ENCODE peak calls at places on chromosomes 6 and 20, in four cellular contexts. V is choroid plexus epithelial cell, G is foreskin fibroblast, U is A549. F is an unnamed sample.

GRCh38 chr6:12890171-12890790 is 173.7 kb downstream of the PHACTR1 start:
- DNase-seq in G (no peak), V (peak), U (no peak), F (no peak)

GRCh38 chr20:642398-643174 is 10.4 kb downstream of the SRXN1 start:
- DNase-seq in U (no peak), G (no peak), V (no peak), F (no peak)

GRCh38 chr6:28282923-28283322 is 1.6 kb downstream of the PGBD1 start:
- DNase-seq in G (no peak), U (no peak), V (peak), F (no peak)

GRCh38 chr6:40165036-40165709 is 230.9 kb upstream of the MOCS1 start:
- DNase-seq in V (no peak), U (no peak), G (no peak), F (no peak)

GRCh38 chr20:20295621-20296498 is 72.0 kb upstream of the INSM1 start:
- DNase-seq in G (no peak), U (no peak), V (no peak), F (no peak)

GRCh38 chr6:150894935-150895686 is 29.6 kb downstream of the MTHFD1L start:
- DNase-seq in V (peak), U (no peak), G (peak), F (no peak)

GRCh38 chr6:150685860-150686259 is 86.2 kb downstream of the PLEKHG1 start:
- DNase-seq in U (peak), G (peak), V (peak), F (no peak)

GRCh38 chr20:17533396-17533795 is 2.2 kb upstream of the BFSP1 start:
- DNase-seq in G (peak), U (peak), V (peak), F (peak)

GRCh38 chr20:54397292-54398155 is 77.9 kb upstream of the DOK5 start:
- DNase-seq in U (no peak), G (no peak), V (no peak), F (no peak)

GRCh38 chr20:45306431-45306982 is at the start of gene RBPJL:
- DNase-seq in V (no peak), G (peak), U (no peak), F (no peak)

GRCh38 chr6:131134220-131134831 is 941 bp upstream of the AKAP7 start:
- DNase-seq in G (no peak), U (no peak), V (no peak), F (no peak)
- H3K4me3 ChIP-seq in G (peak), U (peak), V (peak), F (peak)

GRCh38 chr6:25370175-25371036 is 91.2 kb downstream of the CARMIL1 start:
- DNase-seq in G (no peak), V (no peak), U (no peak), F (no peak)
- H3K4me3 ChIP-seq in G (no peak), V (no peak), U (no peak), F (no peak)

GRCh38 chr6:170267688-170268087 is 23.2 kb downstream of the DLL1 start:
- DNase-seq in V (no peak), U (no peak), G (no peak), F (no peak)

GRCh38 chr6:170264086-170264485 is 26.8 kb downstream of the DLL1 start:
- DNase-seq in U (no peak), V (no peak), G (no peak), F (no peak)

GRCh38 chr6:170265655-170266054 is 25.2 kb downstream of the DLL1 start:
- DNase-seq in G (no peak), V (no peak), U (no peak), F (no peak)

GRCh38 chr6:170268216-170269129 is 22.4 kb downstream of the DLL1 start:
- DNase-seq in G (no peak), U (no peak), V (no peak), F (no peak)

DNA sequence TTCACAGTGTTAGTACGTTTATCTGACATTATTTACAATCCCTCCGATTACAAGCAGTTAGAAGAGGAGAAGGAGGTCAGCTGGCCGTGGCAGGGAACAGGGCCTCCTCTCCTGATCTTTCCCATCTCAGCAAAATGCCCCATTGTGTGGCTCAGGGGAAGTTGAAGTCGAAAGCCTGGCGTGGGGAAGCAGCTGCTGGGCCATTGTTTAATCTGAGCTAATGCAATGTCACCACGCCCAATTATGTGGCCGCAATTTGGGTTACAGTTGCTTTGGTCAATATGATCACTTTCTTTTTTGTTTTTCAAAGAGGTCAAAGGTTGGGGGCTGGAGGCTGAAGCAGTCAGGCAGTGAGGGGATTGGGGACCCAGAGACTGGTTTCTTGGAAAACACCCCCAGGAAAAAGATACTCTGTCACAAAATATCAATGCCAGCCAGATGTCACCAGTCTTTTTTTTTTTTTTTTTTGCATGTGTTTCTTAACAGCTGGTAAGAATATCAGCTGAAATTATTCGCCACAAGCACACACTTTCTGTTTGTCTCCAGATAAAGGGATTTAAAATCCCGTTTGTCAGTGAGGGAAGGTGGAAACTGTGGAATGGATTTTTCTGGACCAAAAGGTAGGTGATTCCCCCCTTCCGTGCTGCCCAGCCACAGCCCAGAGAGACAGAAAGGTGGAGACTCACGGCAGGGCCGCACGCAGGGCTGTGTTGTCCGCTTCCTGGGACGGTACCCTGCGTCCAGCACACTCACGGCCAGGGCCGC is 24.6 kb downstream of the DLL1 start:
- DNase-seq in U (no peak), G (no peak), V (no peak), F (no peak)
- H3K4me3 ChIP-seq in U (no peak), G (no peak), V (no peak), F (no peak)

DNA sequence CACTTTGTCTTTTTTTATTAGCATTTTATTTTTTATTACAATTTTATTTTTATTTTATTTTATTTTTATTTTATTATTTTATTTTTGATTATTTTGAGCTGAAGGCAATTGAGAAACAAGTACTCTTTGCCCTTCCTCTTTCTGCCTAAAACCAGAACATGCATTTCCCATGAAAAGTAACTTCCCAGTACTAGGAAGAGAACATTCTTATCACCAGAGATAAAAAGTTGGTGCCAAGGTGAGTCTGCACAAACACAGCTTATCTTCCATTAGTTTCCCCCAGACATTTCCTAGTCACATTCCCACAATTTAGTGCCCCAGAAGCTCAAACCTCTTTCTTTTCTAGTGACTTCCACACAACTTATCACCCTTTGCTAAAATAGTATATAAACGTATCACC is 84.8 kb downstream of the CD24 start:
- DNase-seq in G (no peak), V (no peak), U (no peak), F (no peak)
- H3K4me3 ChIP-seq in G (no peak), V (no peak), U (no peak), F (no peak)

GRCh38 chr20:2793471-2793870 is 7.0 kb downstream of the CPXM1 start:
- DNase-seq in V (no peak), U (no peak), G (no peak), F (no peak)
- H3K4me3 ChIP-seq in V (no peak), U (no peak), G (no peak), F (no peak)

DNA sequence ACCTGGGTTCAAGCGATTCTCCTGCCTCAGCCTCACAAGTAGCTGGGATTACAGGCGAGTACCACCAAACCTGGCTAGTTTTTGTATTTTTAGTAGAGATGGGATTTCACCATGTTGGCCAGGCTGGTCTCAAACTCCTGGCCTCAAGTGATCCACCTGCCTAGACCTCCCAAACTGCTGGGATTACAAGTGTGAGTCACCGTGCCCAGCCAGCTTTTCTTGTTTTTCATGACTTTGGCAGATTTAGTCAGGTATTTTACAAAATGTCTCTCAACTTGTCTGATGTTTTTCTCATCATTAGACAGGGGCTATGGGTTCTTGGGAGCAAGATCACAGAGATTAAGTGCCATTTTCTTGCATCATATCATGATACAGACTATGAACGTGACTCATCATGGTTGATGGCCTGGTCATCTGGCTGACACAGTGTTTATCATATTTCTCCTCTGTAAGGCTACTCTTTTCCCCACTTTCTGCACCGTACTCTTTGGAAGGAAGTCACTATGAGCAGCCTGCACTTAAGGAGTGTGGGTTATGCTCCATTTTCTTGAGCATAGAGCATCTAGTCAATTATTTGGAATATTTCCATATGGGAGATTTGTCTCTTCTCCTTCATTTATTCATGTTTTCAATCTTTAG is 67.8 kb downstream of the RNF182 start:
- DNase-seq in V (peak), U (peak), G (peak), F (peak)
- H3K4me3 ChIP-seq in V (no peak), U (no peak), G (no peak), F (no peak)

GRCh38 chr20:4809707-4810106 is 88.0 kb downstream of the PRND start:
- DNase-seq in U (no peak), V (no peak), G (no peak), F (no peak)
- H3K4me3 ChIP-seq in U (no peak), V (no peak), G (no peak), F (no peak)

GRCh38 chr6:15387118-15387517 is 141.2 kb downstream of the JARID2 start:
- DNase-seq in G (peak), U (no peak), V (no peak), F (no peak)

GRCh38 chr6:15392182-15392581 is 146.3 kb downstream of the JARID2 start:
- DNase-seq in G (no peak), V (no peak), U (no peak), F (no peak)

GRCh38 chr6:15391500-15391899 is 145.6 kb downstream of the JARID2 start:
- DNase-seq in U (no peak), G (no peak), V (no peak), F (no peak)

GRCh38 chr6:15389079-15389758 is 143.3 kb downstream of the JARID2 start:
- DNase-seq in U (no peak), V (no peak), G (peak), F (peak)

DNA sequence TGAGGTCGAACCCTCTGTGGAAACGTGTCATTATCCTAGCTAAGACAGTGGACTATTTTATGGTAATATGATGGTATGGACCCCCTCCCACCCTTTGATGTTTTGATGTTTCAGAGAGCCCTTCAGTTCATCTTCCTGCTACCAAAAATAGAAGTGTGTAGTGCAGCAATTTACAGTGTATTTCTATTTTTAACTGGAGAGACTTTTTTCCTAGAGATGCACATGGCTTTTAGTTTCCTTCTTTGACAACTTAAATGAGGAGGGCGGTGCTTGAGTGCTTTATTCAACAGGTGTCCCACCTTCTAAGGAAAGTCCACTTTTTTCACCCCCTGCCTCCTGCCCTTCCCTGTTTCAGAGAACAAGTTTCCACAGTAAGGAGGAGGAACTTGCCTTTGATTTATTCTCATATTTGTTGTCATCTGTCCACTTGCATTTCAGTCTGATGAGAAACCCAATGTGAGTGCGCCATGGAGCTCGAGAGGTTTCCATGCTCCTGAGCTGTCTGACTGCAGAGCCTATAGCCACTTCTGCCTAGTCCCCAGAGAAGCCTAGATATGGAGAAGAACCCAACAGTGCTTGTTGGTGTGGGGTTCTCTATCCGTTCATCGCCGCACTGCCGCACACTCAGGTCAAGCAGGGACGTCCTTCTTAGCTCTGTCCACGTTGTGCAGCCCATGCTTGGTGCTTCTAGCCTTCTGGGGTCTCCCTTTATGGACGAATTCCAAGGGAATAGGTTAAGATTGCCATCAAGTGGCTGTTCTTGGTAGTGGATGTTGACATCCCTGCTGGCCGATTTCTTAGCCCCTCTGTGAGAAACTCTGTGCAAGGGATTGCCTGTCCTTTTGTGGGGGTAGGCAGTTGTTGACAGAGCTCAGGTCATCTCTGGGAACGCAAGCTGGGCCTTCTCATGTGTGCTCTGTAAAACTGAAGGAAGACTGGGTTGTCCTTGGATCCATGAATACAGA is 144.2 kb downstream of the JARID2 start:
- DNase-seq in V (peak), G (peak), U (peak), F (peak)
- H3K4me3 ChIP-seq in V (no peak), G (no peak), U (no peak), F (no peak)

DNA sequence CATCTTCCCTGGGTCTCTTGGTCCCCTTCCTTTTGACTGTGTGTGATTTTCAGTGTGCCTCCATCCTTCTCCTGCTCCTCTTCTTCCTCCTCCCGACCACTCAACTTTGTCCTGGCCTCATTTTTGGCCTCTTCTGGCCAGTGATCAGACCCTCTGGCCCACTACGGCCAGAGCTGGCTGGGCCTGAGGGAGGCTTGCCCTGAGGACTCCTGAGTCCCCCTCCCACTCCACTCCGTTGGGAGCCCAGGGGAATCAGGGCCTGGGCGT is 910 bp upstream of the DDR1 start:
- DNase-seq in G (no peak), U (no peak), V (no peak), F (no peak)
- H3K4me3 ChIP-seq in G (no peak), U (peak), V (no peak), F (peak)